ENCODE peak calls at places on chromosomes 5 and 9, in seven cellular contexts. E, K, J, F, A, W and U are unnamed samples.

GRCh38 chr5:78411596-78411995 is 51.2 kb downstream of the SCAMP1 start:
- DNase-seq in E (no peak), K (no peak), J (no peak), F (no peak), A (no peak), W (no peak), U (no peak)

GRCh38 chr5:133242221-133242835 is 190.5 kb downstream of the HSPA4 start:
- DNase-seq in E (no peak), K (no peak), J (no peak), F (no peak), A (no peak), W (no peak), U (no peak)

GRCh38 chr9:237141-237857 is 22.6 kb downstream of the DOCK8 start:
- DNase-seq in E (no peak), K (no peak), J (no peak), F (no peak), A (no peak), W (no peak), U (no peak)

GRCh38 chr9:137612741-137613142 is 6.1 kb upstream of the EHMT1 start:
- DNase-seq in E (no peak), K (no peak), J (no peak), F (no peak), A (no peak), W (no peak), U (no peak)

GRCh38 chr5:107296572-107296971 is 374.2 kb downstream of the EFNA5 start:
- DNase-seq in E (no peak), K (no peak), J (no peak), F (no peak), A (no peak), W (no peak), U (peak)

GRCh38 chr9:124040935-124041816 is 29.6 kb downstream of the LHX2 start:
- DNase-seq in E (peak), K (peak), J (no peak), F (no peak), A (peak), W (no peak), U (no peak)

GRCh38 chr5:14726066-14726838 is 61.7 kb downstream of the OTULIN start:
- DNase-seq in E (no peak), K (no peak), J (no peak), F (no peak), A (no peak), W (no peak), U (no peak)

GRCh38 chr9:114207034-114207815 is 51.9 kb downstream of the COL27A1 start:
- DNase-seq in E (no peak), K (no peak), J (no peak), F (no peak), A (no peak), W (no peak), U (no peak)

GRCh38 chr5:73550016-73550415 is 15.4 kb downstream of the ANKRA2 start:
- DNase-seq in E (no peak), K (no peak), J (no peak), F (no peak), A (no peak), W (no peak), U (no peak)

GRCh38 chr5:57650360-57651069 is 167.9 kb upstream of the ACTBL2 start:
- DNase-seq in E (no peak), K (peak), J (peak), F (no peak), A (no peak), W (peak), U (peak)

GRCh38 chr9:69174645-69175487 is 789 bp downstream of the TJP2 start:
- DNase-seq in E (peak), K (peak), J (peak), F (peak), A (no peak), W (no peak), U (peak)